ENCODE peak calls at places on chromosomes 11 and 22, in six cellular contexts. E, K, J, H, C and P are unnamed samples.

GRCh38 chr22:23231471-23232093 is 51.3 kb downstream of the BCR start:
- DNase-seq in E (no peak), K (peak; percentile 42), J (no peak), H (no peak), C (no peak), P (no peak)

GRCh38 chr11:12502041-12502440 is 124.7 kb downstream of the PARVA start:
- DNase-seq in E (no peak), K (no peak), J (no peak), H (no peak), C (no peak), P (no peak)

GRCh38 chr11:69108030-69108429 is 47.7 kb upstream of the SMIM38 start:
- DNase-seq in E (no peak), K (no peak), J (no peak), H (no peak), C (no peak), P (no peak)

GRCh38 chr11:92838655-92839334 is 130.7 kb upstream of the MTNR1B start:
- DNase-seq in E (no peak), K (no peak), J (no peak), H (no peak), C (no peak), P (no peak)

GRCh38 chr11:92596596-92597317 is 372.1 kb downstream of the FAT3 start:
- DNase-seq in E (no peak), K (no peak), J (no peak), H (no peak), C (no peak), P (no peak)

GRCh38 chr22:19480173-19480568 is 451 bp downstream of the CDC45 start:
- DNase-seq in E (no peak), K (no peak), J (no peak), H (peak; percentile 69), C (no peak), P (no peak)

GRCh38 chr11:101127699-101128570 is 1.7 kb downstream of the PGR start:
- DNase-seq in E (no peak), K (peak; percentile 72), J (no peak), H (peak; percentile 24), C (no peak), P (no peak)

GRCh38 chr11:69361048-69361447 is 67.1 kb downstream of the MYEOV start:
- DNase-seq in E (no peak), K (no peak), J (no peak), H (no peak), C (no peak), P (no peak)

GRCh38 chr22:50303515-50303847 is 4.0 kb downstream of the PLXNB2 start:
- DNase-seq in E (no peak), K (no peak), J (no peak), H (no peak), C (no peak), P (no peak)

GRCh38 chr11:71977743-71978418 is 20.8 kb upstream of the IL18BP start:
- DNase-seq in E (peak; percentile 56), K (no peak), J (peak; percentile 58), H (peak; percentile 67), C (no peak), P (peak; percentile 34)

GRCh38 chr11:64762916-64763803 is 3.4 kb upstream of the PYGM start:
- DNase-seq in E (peak; percentile 38), K (peak; percentile 76), J (peak; percentile 35), H (no peak), C (no peak), P (no peak)
- H3K27ac ChIP-seq in E (peak overlapping the region; percentile 24), K (peak overlapping the region; percentile 69), J (peak overlapping the region; percentile 17), H (peak overlapping the region; percentile 62), C (peak overlapping the region; percentile 82), P (peak overlapping the region; percentile 46)

GRCh38 chr22:25844601-25845000 is 102.6 kb downstream of the MYO18B start:
- DNase-seq in E (no peak), K (no peak), J (no peak), H (no peak), C (no peak), P (no peak)

GRCh38 chr22:25848954-25849353 is 107.0 kb downstream of the MYO18B start:
- DNase-seq in E (no peak), K (peak; percentile 49), J (no peak), H (no peak), C (no peak), P (no peak)

GRCh38 chr22:25845985-25846745 is 104.2 kb downstream of the MYO18B start:
- DNase-seq in E (no peak), K (no peak), J (no peak), H (peak; percentile 33), C (no peak), P (no peak)

GRCh38 chr22:25849514-25849913 is 107.5 kb downstream of the MYO18B start:
- DNase-seq in E (no peak), K (no peak), J (no peak), H (no peak), C (no peak), P (no peak)

DNA sequence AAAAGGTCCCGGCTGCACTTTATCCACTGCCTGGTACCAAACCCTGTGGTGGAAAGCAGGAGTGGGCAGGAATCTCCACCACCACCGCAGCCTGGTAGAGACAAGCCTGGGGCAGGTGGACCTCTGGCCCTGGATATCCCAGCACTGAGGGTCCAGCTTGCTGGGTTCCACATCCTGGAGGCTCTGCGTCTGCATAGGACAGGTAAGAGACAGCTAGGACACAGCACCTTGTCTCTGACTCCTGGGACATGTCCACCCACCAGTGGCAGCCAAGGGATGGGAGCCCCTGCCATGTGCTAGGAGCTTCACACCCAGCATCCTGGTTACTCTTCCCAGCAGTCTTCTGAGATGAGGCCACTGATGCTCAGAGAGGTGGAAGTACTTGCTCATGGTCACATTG is 105.5 kb downstream of the MYO18B start:
- DNase-seq in E (no peak), K (no peak), J (no peak), H (no peak), C (no peak), P (no peak)
- TF ChIP-seq CTCF in E (no peak), K (no peak), J (no peak), H (no peak), C (no peak), P (no peak)

DNA sequence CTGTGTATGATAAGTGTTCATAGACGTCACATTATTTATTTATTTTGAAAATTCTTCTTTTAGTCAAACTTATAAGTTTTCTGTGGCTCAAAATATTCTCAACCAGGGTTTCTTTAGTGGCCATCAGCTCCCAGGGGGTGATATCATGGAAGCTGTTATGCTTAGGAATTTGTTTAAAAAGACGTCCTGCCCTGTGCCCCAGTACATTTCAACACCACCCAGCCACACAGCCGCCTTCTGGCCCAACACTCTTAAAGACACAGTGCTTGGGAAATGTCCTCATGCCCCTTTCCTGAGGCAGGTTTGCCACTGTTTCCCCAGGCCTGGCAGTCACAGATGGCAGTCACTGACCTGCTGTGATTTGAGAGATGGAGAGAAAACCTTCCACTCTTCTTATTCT is 19.9 kb downstream of the TSKU start:
- DNase-seq in E (no peak), K (peak; percentile 33), J (no peak), H (no peak), C (no peak), P (no peak)
- H3K27ac ChIP-seq in E (no peak overlapping the region), K (no peak overlapping the region), J (no peak overlapping the region), H (no peak overlapping the region), C (peak overlapping the region; percentile 65), P (no peak overlapping the region)

GRCh38 chr11:88104408-88104807 is 70.8 kb downstream of the RAB38 start:
- DNase-seq in E (no peak), K (no peak), J (no peak), H (no peak), C (no peak), P (no peak)

GRCh38 chr11:88101881-88102594 is 73.2 kb downstream of the RAB38 start:
- DNase-seq in E (no peak), K (no peak), J (no peak), H (no peak), C (no peak), P (no peak)

GRCh38 chr11:88100161-88100560 is 75.1 kb downstream of the RAB38 start:
- DNase-seq in E (no peak), K (no peak), J (no peak), H (no peak), C (no peak), P (no peak)

GRCh38 chr11:88103337-88104206 is 71.7 kb downstream of the RAB38 start:
- DNase-seq in E (peak; percentile 11), K (no peak), J (peak; percentile 44), H (peak; percentile 73), C (no peak), P (no peak)

GRCh38 chr11:88102595-88102929 is 72.7 kb downstream of the RAB38 start:
- DNase-seq in E (no peak), K (no peak), J (no peak), H (no peak), C (no peak), P (no peak)
- TF ChIP-seq CTCF in E (no peak), K (no peak), J (no peak), H (no peak), C (no peak), P (no peak)

GRCh38 chr11:34787348-34787747 is 128.8 kb downstream of the APIP start:
- DNase-seq in E (no peak), K (no peak), J (no peak), H (no peak), C (no peak), P (no peak)

GRCh38 chr11:34787899-34788298 is 128.3 kb downstream of the APIP start:
- DNase-seq in E (no peak), K (no peak), J (no peak), H (no peak), C (no peak), P (no peak)

GRCh38 chr11:34790620-34791019 is 125.6 kb downstream of the APIP start:
- DNase-seq in E (no peak), K (no peak), J (no peak), H (peak; percentile 48), C (no peak), P (no peak)

GRCh38 chr11:34788642-34789041 is 127.5 kb downstream of the APIP start:
- DNase-seq in E (no peak), K (no peak), J (no peak), H (no peak), C (no peak), P (no peak)

DNA sequence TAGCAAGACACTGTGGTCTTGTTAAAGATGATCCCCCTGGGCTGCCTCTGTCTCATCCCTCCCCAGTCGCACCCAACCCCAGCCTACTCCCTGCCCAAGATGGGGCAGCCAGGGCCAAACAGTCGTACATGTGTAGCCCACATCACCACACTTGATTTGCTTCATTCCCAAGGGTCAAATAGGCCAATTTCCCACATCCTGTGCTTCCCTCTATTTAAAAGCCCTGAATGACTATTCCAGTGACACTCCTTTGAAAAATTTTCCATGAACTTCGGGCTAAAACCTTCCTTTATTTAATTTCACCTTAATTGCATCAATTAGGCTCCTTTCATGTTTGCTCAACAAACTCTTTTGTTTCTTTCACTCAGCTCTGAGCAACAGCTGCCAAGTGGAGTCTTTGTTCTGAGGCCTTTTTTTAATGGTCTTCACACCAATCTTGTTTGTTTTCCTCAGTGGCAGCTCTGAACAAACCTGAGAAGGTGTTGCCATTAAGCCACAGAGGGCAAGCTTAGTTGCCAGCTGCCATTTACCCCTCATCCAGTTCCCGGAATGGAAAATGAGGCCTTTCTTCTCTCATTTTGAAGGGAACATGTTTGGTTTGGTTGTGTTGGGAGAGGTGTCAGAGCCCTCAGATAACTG is 126.9 kb downstream of the APIP start:
- DNase-seq in E (no peak), K (no peak), J (no peak), H (no peak), C (no peak), P (no peak)
- H3K27ac ChIP-seq in E (no peak overlapping the region), K (no peak overlapping the region), J (no peak overlapping the region), H (no peak overlapping the region), C (peak overlapping the region; percentile 71), P (no peak overlapping the region)

GRCh38 chr11:66909181-66909580 is 49.0 kb downstream of the PC start:
- DNase-seq in E (no peak), K (no peak), J (no peak), H (no peak), C (no peak), P (no peak)
- TF ChIP-seq CTCF in E (no peak), K (no peak), J (no peak), H (no peak), C (no peak), P (no peak)